ENCODE peak calls at places on chromosomes 4 and X, in seven cellular contexts. B is IMR-90, X is H1, Y is GM12878, E is K562, F is SK-N-SH, O is HepG2. M is an unnamed sample.

GRCh38 chr4:151850751-151851150 is 89.9 kb upstream of the GATB start:
- DNase-seq in B (no peak), X (no peak), Y (no peak), E (no peak), F (no peak), O (no peak), M (no peak)

GRCh38 chr4:187103351-187103750 is 379.7 kb upstream of the FAT1 start:
- DNase-seq in B (no peak), X (no peak), Y (no peak), E (no peak), F (no peak), O (no peak), M (no peak)

GRCh38 chr4:15832523-15833451 is 54.7 kb downstream of the CD38 start:
- DNase-seq in B (no peak), X (no peak), Y (no peak), E (no peak), F (no peak), O (no peak), M (no peak)

GRCh38 chrX:146278381-146278780 is 460.8 kb downstream of the SLITRK2 start:
- DNase-seq in B (no peak), X (no peak), Y (no peak), E (no peak), F (no peak), O (no peak), M (no peak)

GRCh38 chr4:89715611-89716010 is 121.3 kb downstream of the SNCA start:
- DNase-seq in B (no peak), X (no peak), Y (no peak), E (no peak), F (no peak), O (no peak), M (no peak)

GRCh38 chr4:7338876-7339623 is 95.7 kb downstream of the PSAPL1 start:
- DNase-seq in B (no peak), X (no peak), Y (no peak), E (no peak), F (no peak), O (no peak), M (no peak)

GRCh38 chrX:43557792-43558191 is 98.3 kb upstream of the MAOA start:
- DNase-seq in B (peak; percentile 49), X (no peak), Y (peak; percentile 23), E (peak; percentile 38), F (peak; percentile 39), O (peak; percentile 31), M (peak; percentile 68)

GRCh38 chr4:72974694-72975487 is 94.6 kb downstream of the COX18 start:
- DNase-seq in B (peak; percentile 56), X (no peak), Y (no peak), E (no peak), F (no peak), O (no peak), M (peak; percentile 55)

GRCh38 chr4:16897991-16898827 is at the start of gene LDB2:
- DNase-seq in B (peak; percentile 88), X (peak; percentile 54), Y (no peak), E (no peak), F (peak; percentile 46), O (no peak), M (no peak)

GRCh38 chr4:168594121-168594520 is 97.3 kb downstream of the PALLD start:
- DNase-seq in B (no peak), X (no peak), Y (no peak), E (no peak), F (no peak), O (no peak), M (no peak)

GRCh38 chr4:170025523-170026252 is 507 bp downstream of the MFAP3L start:
- DNase-seq in B (no peak), X (no peak), Y (no peak), E (no peak), F (peak; percentile 70), O (no peak), M (peak; percentile 3)

GRCh38 chr4:149531861-149532260 is 283.8 kb downstream of the IQCM start:
- DNase-seq in B (peak; percentile 26), X (no peak), Y (no peak), E (no peak), F (no peak), O (no peak), M (no peak)

GRCh38 chr4:182280439-182281111 is 37.4 kb downstream of the TENM3 start:
- DNase-seq in B (peak; percentile 78), X (no peak), Y (no peak), E (no peak), F (no peak), O (no peak), M (no peak)

GRCh38 chrX:74372272-74372671 is 49.0 kb upstream of the SLC16A2 start:
- DNase-seq in B (no peak), X (no peak), Y (no peak), E (no peak), F (no peak), O (no peak), M (no peak)

GRCh38 chrX:53050841-53051240 is 2.3 kb downstream of the GPR173 start:
- DNase-seq in B (no peak), X (no peak), Y (no peak), E (no peak), F (no peak), O (no peak), M (no peak)

GRCh38 chr4:93658443-93658842 is 170.1 kb upstream of the ATOH1 start:
- DNase-seq in B (peak; percentile 19), X (no peak), Y (no peak), E (no peak), F (no peak), O (no peak), M (no peak)

DNA sequence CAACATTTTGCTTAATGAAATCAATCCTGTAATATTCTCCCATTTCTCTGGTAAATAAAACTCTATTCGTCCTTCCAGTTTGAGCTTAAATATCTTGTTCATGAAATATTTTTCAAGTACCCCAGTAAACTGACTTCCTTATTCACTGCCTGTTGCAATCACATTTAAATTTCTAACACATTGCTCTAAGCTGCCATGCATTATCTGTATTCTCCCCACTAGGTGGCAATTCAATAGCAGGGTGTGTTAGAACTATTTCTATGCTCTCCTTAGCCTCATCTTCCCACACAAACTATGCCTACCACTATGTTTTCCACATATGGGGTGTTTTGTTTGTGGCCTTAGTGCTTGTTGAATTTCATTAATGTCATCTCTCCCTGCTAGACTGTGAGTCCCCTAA is 377.1 kb upstream of the HS3ST1 start:
- DNase-seq in B (peak; percentile 1), X (no peak), Y (no peak), E (no peak), F (no peak), O (no peak), M (peak; percentile 20)
- TF ChIP-seq RFX5 in B (no peak), X (no peak), Y (no peak), E (no peak), F (no peak), O (no peak), M (no peak)

GRCh38 chr4:124964251-124964650 is 251.7 kb upstream of the ANKRD50 start:
- DNase-seq in B (no peak), X (no peak), Y (no peak), E (no peak), F (no peak), O (no peak), M (no peak)
- TF ChIP-seq RFX5 in B (no peak), X (no peak), Y (no peak), E (no peak), F (no peak), O (no peak), M (no peak)

DNA sequence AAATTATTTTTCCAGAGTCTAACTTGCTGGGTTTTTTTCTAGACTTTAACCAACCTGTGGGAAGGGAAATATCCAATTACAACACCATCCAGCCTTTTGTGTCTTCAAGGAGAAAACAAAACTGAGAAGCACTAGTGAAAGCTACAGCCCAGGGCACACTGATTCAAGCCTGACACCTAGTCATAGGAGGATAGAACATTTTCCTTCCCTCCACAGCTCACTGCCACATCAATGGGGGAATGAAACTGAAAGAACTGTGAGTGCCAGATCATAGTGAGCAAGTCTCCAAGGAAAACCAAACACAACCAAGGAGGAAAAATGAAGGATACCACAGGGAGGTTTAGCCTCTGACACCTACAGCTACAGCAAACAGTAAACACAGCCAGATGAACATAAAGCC is 43.3 kb upstream of the MAGEA8 start:
- DNase-seq in B (no peak), X (no peak), Y (peak; percentile 21), E (no peak), F (no peak), O (no peak), M (no peak)
- TF ChIP-seq RFX5 in B (no peak), X (no peak), Y (no peak), E (no peak), F (no peak), O (no peak), M (no peak)

GRCh38 chrX:120840826-120841225 is 34.8 kb downstream of the CT47B1 start:
- DNase-seq in B (no peak), X (no peak), Y (no peak), E (no peak), F (no peak), O (no peak), M (peak; percentile 16)

DNA sequence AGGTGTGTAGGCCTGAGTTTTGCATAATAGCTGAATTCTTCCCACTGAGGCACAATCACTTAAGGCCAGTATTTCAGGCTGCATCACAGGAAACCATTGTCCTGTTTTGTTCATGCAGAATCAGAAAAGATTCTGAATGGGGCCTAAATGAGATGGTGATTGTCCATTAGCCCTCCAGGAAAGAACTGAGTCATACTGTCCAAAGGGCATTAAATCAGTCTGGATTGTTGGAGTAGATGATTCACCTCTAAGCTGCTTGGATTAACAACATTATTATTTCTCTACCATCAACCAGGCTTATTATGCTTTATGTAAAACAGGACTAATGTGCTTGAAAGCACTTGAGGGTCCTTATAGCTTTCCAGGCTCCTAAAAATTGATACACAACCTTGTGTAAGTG is 36.2 kb downstream of the CT47B1 start:
- DNase-seq in B (no peak), X (no peak), Y (no peak), E (no peak), F (no peak), O (no peak), M (peak; percentile 5)
- TF ChIP-seq RFX5 in B (no peak), X (no peak), Y (no peak), E (no peak), F (no peak), O (no peak), M (no peak)

GRCh38 chrX:119045884-119046283 is 26.9 kb upstream of the CT47C1 start:
- DNase-seq in B (no peak), X (no peak), Y (no peak), E (no peak), F (no peak), O (no peak), M (no peak)
- TF ChIP-seq RFX5 in B (no peak), X (no peak), Y (no peak), E (no peak), F (no peak), O (no peak), M (no peak)

DNA sequence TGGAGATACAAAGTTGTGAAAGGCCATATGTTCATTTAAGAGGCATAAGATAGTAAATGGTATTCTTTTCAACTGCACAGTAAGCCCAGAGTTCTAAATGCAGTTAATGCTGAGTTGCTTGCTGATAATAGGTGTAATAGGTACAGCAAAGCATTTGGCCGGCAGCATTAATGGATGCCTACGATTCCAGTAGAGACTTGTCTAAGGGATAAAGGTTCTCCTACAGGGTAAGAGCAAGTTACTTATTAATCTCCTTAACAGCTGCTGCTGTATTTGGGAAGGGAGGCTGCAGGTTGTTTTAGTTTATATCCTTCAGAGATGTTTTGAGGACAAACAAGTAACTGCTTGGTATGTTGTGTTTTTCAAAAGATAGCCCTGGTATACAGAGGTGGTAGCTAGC is 16.8 kb downstream of the TSPAN7 start:
- DNase-seq in B (no peak), X (no peak), Y (no peak), E (no peak), F (no peak), O (peak; percentile 4), M (no peak)
- TF ChIP-seq RFX5 in B (no peak), X (no peak), Y (no peak), E (no peak), F (no peak), O (no peak), M (no peak)